ENCODE peak calls at places on chromosomes 2 and 18, in seven cellular contexts. I, C, F, O, J, U and X are unnamed samples.

GRCh38 chr18:35673682-35674081 is 92.1 kb downstream of the GALNT1 start:
- DNase-seq in J (no peak), O (no peak), C (no peak), F (no peak), I (no peak), U (no peak), X (no peak)

GRCh38 chr2:241859436-241860183 is 916 bp upstream of the PDCD1 start:
- DNase-seq in O (peak), I (no peak), F (peak), J (peak), C (peak), U (no peak), X (peak)

GRCh38 chr18:48825101-48825745 is 125.5 kb downstream of the SMAD7 start:
- DNase-seq in J (peak), F (peak), O (peak), U (no peak), I (no peak), C (no peak), X (peak)

GRCh38 chr2:24793752-24794477 is 690 bp downstream of the CENPO start:
- DNase-seq in F (no peak), I (no peak), O (peak), J (no peak), C (no peak), U (no peak), X (no peak)

GRCh38 chr2:58240595-58240937 is 559 bp downstream of the FANCL start:
- DNase-seq in C (no peak), O (no peak), U (no peak), J (no peak), I (no peak), F (no peak), X (no peak)

GRCh38 chr2:161414385-161415040 is 1.6 kb upstream of the TBR1 start:
- DNase-seq in F (no peak), U (no peak), I (no peak), O (peak), J (no peak), C (peak), X (peak)

GRCh38 chr2:46430413-46430812 is 49.0 kb upstream of the TMEM247 start:
- DNase-seq in I (no peak), J (no peak), F (no peak), U (no peak), O (no peak), C (no peak), X (no peak)

GRCh38 chr2:234548720-234549420 is 52.0 kb upstream of the ARL4C start:
- DNase-seq in I (no peak), J (no peak), O (peak), F (peak), U (no peak), C (no peak), X (no peak)

GRCh38 chr2:207160115-207160514 is 5.6 kb downstream of the KLF7 start:
- DNase-seq in F (no peak), J (no peak), I (no peak), U (no peak), C (no peak), O (peak), X (no peak)

GRCh38 chr2:128187032-128187654 is 96.1 kb downstream of the UGGT1 start:
- DNase-seq in U (no peak), C (no peak), O (peak), F (no peak), I (no peak), J (no peak), X (no peak)

GRCh38 chr18:711693-712400 is 583 bp downstream of the ENOSF1 start:
- DNase-seq in U (no peak), I (peak), F (peak), J (peak), C (peak), O (peak), X (peak)

GRCh38 chr18:24212939-24213338 is 74.1 kb downstream of the CABYR start:
- DNase-seq in O (peak), C (no peak), J (no peak), I (no peak), U (no peak), F (no peak), X (no peak)

GRCh38 chr2:74556831-74557370 is 2.4 kb downstream of the DOK1 start:
- DNase-seq in U (no peak), J (no peak), C (no peak), I (no peak), F (no peak), O (no peak), X (no peak)
- TF ChIP-seq POLR2A in U (no peak), J (no peak), C (no peak), I (no peak), F (no peak), O (no peak), X (no peak)

GRCh38 chr2:231711677-231712461 is 3.5 kb downstream of the PTMA start:
- DNase-seq in U (no peak), C (no peak), F (no peak), O (no peak), I (no peak), J (no peak), X (peak)

GRCh38 chr2:231708773-231709635 is 679 bp downstream of the PTMA start:
- DNase-seq in U (no peak), O (peak), J (peak), F (no peak), I (peak), C (peak), X (peak)

GRCh38 chr2:231709636-231709980 is 1.3 kb downstream of the PTMA start:
- DNase-seq in O (no peak), F (peak), C (peak), I (peak), J (peak), U (no peak), X (peak)

GRCh38 chr2:231710751-231711676 is 2.7 kb downstream of the PTMA start:
- DNase-seq in J (peak), F (peak), U (no peak), I (no peak), O (no peak), C (peak), X (peak)

DNA sequence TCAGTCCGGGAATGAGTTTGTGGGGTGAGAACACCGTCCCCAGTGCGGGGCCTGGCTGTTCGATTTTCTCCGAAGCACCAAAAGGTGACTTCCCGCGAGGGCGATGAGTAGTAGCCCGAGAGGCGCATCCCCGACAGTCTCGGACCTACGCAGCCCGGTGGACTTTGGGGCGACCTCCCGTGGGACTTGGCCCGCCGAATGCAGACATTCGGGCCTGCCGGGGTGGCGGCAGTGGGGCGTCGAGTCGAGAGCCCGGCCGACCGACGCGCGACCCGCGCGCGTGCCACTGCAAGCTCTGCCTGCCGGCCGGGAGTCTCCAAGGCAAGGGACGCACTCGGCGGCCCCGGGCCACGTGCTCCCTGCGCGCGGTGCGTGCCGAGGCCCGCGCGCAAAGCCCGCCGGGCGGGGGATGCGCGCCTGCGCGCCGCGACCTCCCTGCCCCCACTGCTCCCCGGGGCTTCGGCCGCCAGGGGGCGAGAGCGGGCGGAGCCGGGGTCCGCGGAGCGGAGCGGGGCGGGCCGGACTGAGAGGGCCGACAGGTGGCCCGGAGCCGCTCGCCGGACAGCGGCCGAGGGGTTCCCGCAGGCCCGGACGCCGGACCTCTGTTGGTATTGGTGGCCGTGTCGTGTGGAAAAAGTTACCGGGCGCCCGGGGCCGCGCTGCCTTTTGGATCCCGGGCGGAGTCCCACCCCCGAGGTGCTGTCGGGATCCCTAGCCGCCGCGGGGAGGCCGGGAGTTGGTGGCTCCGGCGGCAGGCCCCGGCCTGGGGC is 1.8 kb downstream of the PTMA start:
- DNase-seq in I (peak), C (peak), F (peak), O (peak), J (peak), U (no peak), X (peak)
- TF ChIP-seq CTCF in I (peak), C (peak), F (peak), O (peak), J (peak), U (peak), X (no peak)

GRCh38 chr18:42706618-42707017 is 408.9 kb downstream of the RIT2 start:
- DNase-seq in O (no peak), J (no peak), C (no peak), I (peak), F (no peak), U (no peak), X (peak)
- TF ChIP-seq POLR2A in O (no peak), J (no peak), C (no peak), I (no peak), F (no peak), U (no peak), X (no peak)

DNA sequence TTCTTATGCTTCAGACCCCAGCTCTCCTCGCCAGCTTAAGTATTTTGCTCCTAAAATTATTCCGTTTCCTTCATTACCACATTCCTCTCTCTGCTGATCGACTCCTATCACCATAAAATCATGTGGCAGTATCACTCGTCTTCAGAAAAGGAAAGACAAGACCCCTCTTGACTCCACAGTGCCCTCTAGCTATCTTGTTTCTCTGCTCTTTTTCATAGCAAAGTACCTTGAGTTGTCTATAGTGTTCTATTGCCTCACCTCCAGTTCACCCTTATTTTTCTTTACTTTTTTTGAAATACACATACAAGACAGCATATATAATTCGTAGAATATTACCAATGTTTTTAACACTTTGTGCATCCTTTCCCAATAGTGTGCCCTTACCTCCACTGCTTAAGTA is 273.2 kb upstream of the SIX3 start:
- DNase-seq in U (no peak), O (no peak), J (no peak), F (no peak), C (no peak), I (no peak), X (no peak)
- TF ChIP-seq CTCF in U (peak), O (no peak), J (no peak), F (no peak), C (no peak), I (no peak), X (no peak)

GRCh38 chr2:10934308-10934978 is 22.7 kb downstream of the KCNF1 start:
- DNase-seq in U (no peak), F (no peak), C (no peak), I (no peak), J (no peak), O (no peak), X (peak)

GRCh38 chr2:10933700-10934225 is 22.0 kb downstream of the KCNF1 start:
- DNase-seq in F (no peak), I (no peak), U (no peak), J (no peak), C (no peak), O (no peak), X (peak)

GRCh38 chr2:10935366-10935918 is 23.7 kb downstream of the KCNF1 start:
- DNase-seq in I (no peak), J (no peak), O (no peak), U (no peak), F (no peak), C (no peak), X (peak)

GRCh38 chr2:10935953-10936942 is 24.5 kb downstream of the KCNF1 start:
- DNase-seq in I (no peak), C (peak), U (peak), F (no peak), J (no peak), O (peak), X (no peak)

GRCh38 chr2:10934979-10935350 is 23.2 kb downstream of the KCNF1 start:
- DNase-seq in O (no peak), F (no peak), C (no peak), J (no peak), I (no peak), U (no peak), X (peak)
- TF ChIP-seq POLR2A in O (no peak), F (no peak), C (no peak), J (no peak), I (no peak), U (no peak), X (no peak)

GRCh38 chr2:171522057-171522803 is at the start of gene CYBRD1:
- DNase-seq in J (peak), U (no peak), O (peak), I (peak), C (peak), F (peak), X (peak)
- TF ChIP-seq CTCF in J (no peak), U (no peak), O (peak), I (no peak), C (no peak), F (no peak), X (no peak)

GRCh38 chr2:28394331-28394877 is 1.7 kb downstream of the FOSL2 start:
- DNase-seq in F (peak), I (peak), O (peak), U (no peak), C (peak), J (peak), X (peak)

GRCh38 chr2:28394997-28395333 is 2.3 kb downstream of the FOSL2 start:
- DNase-seq in U (no peak), C (no peak), I (no peak), O (no peak), F (no peak), J (no peak), X (no peak)

GRCh38 chr2:28391564-28392296 is 928 bp upstream of the FOSL2 start:
- DNase-seq in J (peak), F (peak), I (peak), O (peak), C (peak), U (no peak), X (peak)

GRCh38 chr2:28392297-28393114 is at the start of gene FOSL2:
- DNase-seq in J (peak), U (peak), C (peak), F (peak), O (peak), I (peak), X (peak)

DNA sequence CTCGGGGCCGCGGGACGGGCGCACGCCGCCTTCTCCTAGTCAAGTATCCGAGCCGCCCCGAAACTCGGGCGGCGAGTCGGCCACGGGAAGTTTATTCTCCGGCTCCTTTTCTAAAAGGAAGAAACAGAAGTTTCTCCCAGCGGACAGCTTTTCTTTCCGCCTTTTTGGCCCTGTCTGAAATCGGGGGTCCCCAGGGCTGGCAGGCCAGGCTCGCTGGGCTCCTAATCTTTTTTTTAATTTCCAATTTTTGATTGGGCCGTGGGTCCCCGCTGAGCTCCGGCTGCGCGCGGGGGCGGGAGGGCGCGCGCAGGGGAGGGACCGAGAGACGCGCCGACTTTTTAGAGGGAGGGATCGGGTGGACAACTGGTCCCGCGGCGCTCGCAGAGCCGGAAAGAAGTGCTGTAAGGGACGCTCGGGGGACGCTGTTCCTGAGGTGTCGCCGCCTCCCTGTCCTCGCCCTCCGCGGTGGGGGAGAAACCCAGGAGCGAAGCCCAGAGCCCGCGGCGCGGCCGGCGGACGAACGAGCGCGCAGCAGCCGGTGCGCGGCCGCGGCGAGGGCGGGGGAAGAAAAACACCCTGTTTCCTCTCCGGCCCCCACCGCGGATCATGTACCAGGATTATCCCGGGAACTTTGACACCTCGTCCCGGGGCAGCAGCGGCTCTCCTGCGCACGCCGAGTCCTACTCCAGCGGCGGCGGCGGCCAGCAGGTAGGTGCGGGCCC is 618 bp downstream of the FOSL2 start:
- DNase-seq in C (peak), I (peak), J (peak), F (peak), O (peak), U (no peak), X (peak)
- TF ChIP-seq POLR2A in C (peak), I (peak), J (no peak), F (peak), O (peak), U (no peak), X (no peak)

GRCh38 chr2:109062558-109063325 is 66.3 kb upstream of the SH3RF3 start:
- DNase-seq in I (no peak), O (no peak), F (no peak), C (no peak), U (no peak), J (no peak), X (peak)
- TF ChIP-seq CTCF in I (no peak), O (no peak), F (no peak), C (no peak), U (no peak), J (no peak), X (no peak)